ENCODE peak calls at places on chromosome 9, in six cellular contexts. One of them, this sample, is unnamed. For H3K27me3, the result is how much of the 10 kb centered on the place peaks cover.

GRCh38 chr9:354453-354852 is 139.8 kb downstream of the DOCK8 start:
- DNase-seq in IMR-90: no peak
- DNase-seq in tibial nerve: no peak
- DNase-seq in sigmoid colon: no peak
- DNase-seq in suprapubic skin: no peak
- DNase-seq in stomach: no peak
- DNase-seq in this sample: no peak

GRCh38 chr9:100267211-100267610 is 85.5 kb downstream of the TEX10 start:
- DNase-seq in IMR-90: no peak
- DNase-seq in tibial nerve: no peak
- DNase-seq in sigmoid colon: no peak
- DNase-seq in suprapubic skin: no peak
- DNase-seq in stomach: no peak
- DNase-seq in this sample: no peak

GRCh38 chr9:69324549-69325401 is at the start of gene ENTREP1:
- DNase-seq in IMR-90: no peak
- DNase-seq in tibial nerve: no peak
- DNase-seq in sigmoid colon: peak
- DNase-seq in suprapubic skin: peak
- DNase-seq in stomach: peak
- DNase-seq in this sample: peak

GRCh38 chr9:109441296-109441695 is 56.8 kb downstream of the PTPN3 start:
- DNase-seq in IMR-90: no peak
- DNase-seq in tibial nerve: no peak
- DNase-seq in sigmoid colon: no peak
- DNase-seq in suprapubic skin: no peak
- DNase-seq in stomach: no peak
- DNase-seq in this sample: no peak

GRCh38 chr9:87194471-87194870 is 247.2 kb upstream of the GAS1 start:
- DNase-seq in IMR-90: peak
- DNase-seq in tibial nerve: no peak
- DNase-seq in sigmoid colon: no peak
- DNase-seq in suprapubic skin: no peak
- DNase-seq in stomach: no peak
- DNase-seq in this sample: no peak

GRCh38 chr9:101376117-101376866 is 8.5 kb downstream of the BAAT start:
- DNase-seq in IMR-90: peak
- DNase-seq in tibial nerve: no peak
- DNase-seq in sigmoid colon: no peak
- DNase-seq in suprapubic skin: no peak
- DNase-seq in stomach: no peak
- DNase-seq in this sample: no peak

GRCh38 chr9:32551491-32552049 is 557 bp upstream of the SMIM27 start:
- DNase-seq in IMR-90: peak
- DNase-seq in tibial nerve: peak
- DNase-seq in sigmoid colon: peak
- DNase-seq in suprapubic skin: no peak
- DNase-seq in stomach: no peak
- DNase-seq in this sample: peak

GRCh38 chr9:4774209-4774608 is 18.5 kb upstream of the RCL1 start:
- DNase-seq in IMR-90: no peak
- DNase-seq in tibial nerve: peak
- DNase-seq in sigmoid colon: peak
- DNase-seq in suprapubic skin: no peak
- DNase-seq in stomach: no peak
- DNase-seq in this sample: no peak

GRCh38 chr9:85511746-85512145 is 230.0 kb downstream of the AGTPBP1 start:
- DNase-seq in IMR-90: no peak
- DNase-seq in tibial nerve: no peak
- DNase-seq in sigmoid colon: no peak
- DNase-seq in suprapubic skin: no peak
- DNase-seq in stomach: no peak
- DNase-seq in this sample: no peak

GRCh38 chr9:3788211-3788610 is 262.4 kb upstream of the RFX3 start:
- DNase-seq in IMR-90: no peak
- DNase-seq in tibial nerve: no peak
- DNase-seq in sigmoid colon: no peak
- DNase-seq in suprapubic skin: no peak
- DNase-seq in stomach: no peak
- DNase-seq in this sample: no peak

GRCh38 chr9:16247188-16247875 is 623.1 kb downstream of the BNC2 start:
- DNase-seq in IMR-90: peak
- DNase-seq in tibial nerve: no peak
- DNase-seq in sigmoid colon: no peak
- DNase-seq in suprapubic skin: no peak
- DNase-seq in stomach: no peak
- DNase-seq in this sample: no peak

GRCh38 chr9:81724242-81724889 is 35.0 kb upstream of the TLE1 start:
- DNase-seq in IMR-90: peak
- DNase-seq in tibial nerve: no peak
- DNase-seq in sigmoid colon: no peak
- DNase-seq in suprapubic skin: no peak
- DNase-seq in stomach: no peak
- DNase-seq in this sample: no peak

GRCh38 chr9:4984171-4984570 is 901 bp upstream of the JAK2 start:
- DNase-seq in IMR-90: no peak
- DNase-seq in tibial nerve: peak
- DNase-seq in sigmoid colon: no peak
- DNase-seq in suprapubic skin: no peak
- DNase-seq in stomach: no peak
- DNase-seq in this sample: no peak

GRCh38 chr9:93657331-93658111 is 81.1 kb downstream of the PHF2 start:
- DNase-seq in IMR-90: no peak
- DNase-seq in tibial nerve: no peak
- DNase-seq in sigmoid colon: peak
- DNase-seq in suprapubic skin: no peak
- DNase-seq in stomach: no peak
- DNase-seq in this sample: peak

GRCh38 chr9:131567910-131568309 is 22.6 kb downstream of the PRRT1B start:
- DNase-seq in IMR-90: no peak
- DNase-seq in tibial nerve: no peak
- DNase-seq in sigmoid colon: no peak
- DNase-seq in suprapubic skin: no peak
- DNase-seq in stomach: no peak
- DNase-seq in this sample: no peak

GRCh38 chr9:72695365-72695764 is 174.0 kb downstream of the TMC1 start:
- DNase-seq in IMR-90: no peak
- DNase-seq in tibial nerve: no peak
- DNase-seq in sigmoid colon: no peak
- DNase-seq in suprapubic skin: no peak
- DNase-seq in stomach: no peak
- DNase-seq in this sample: no peak

GRCh38 chr9:121557581-121558422 is 58.2 kb upstream of the GGTA1 start:
- DNase-seq in IMR-90: peak
- DNase-seq in tibial nerve: peak
- DNase-seq in sigmoid colon: peak
- DNase-seq in suprapubic skin: no peak
- DNase-seq in stomach: peak
- DNase-seq in this sample: no peak

GRCh38 chr9:69165581-69165980 is 8.5 kb upstream of the TJP2 start:
- DNase-seq in IMR-90: no peak
- DNase-seq in tibial nerve: no peak
- DNase-seq in sigmoid colon: no peak
- DNase-seq in suprapubic skin: no peak
- DNase-seq in stomach: no peak
- DNase-seq in this sample: no peak

GRCh38 chr9:107215381-107215780 is 67.7 kb upstream of the RAD23B start:
- DNase-seq in IMR-90: peak
- DNase-seq in tibial nerve: no peak
- DNase-seq in sigmoid colon: no peak
- DNase-seq in suprapubic skin: no peak
- DNase-seq in stomach: no peak
- DNase-seq in this sample: no peak

GRCh38 chr9:80811003-80811402 is 878.3 kb downstream of the TLE1 start:
- DNase-seq in IMR-90: peak
- DNase-seq in tibial nerve: no peak
- DNase-seq in sigmoid colon: no peak
- DNase-seq in suprapubic skin: no peak
- DNase-seq in stomach: no peak
- DNase-seq in this sample: no peak

GRCh38 chr9:77575785-77576184 is 72.3 kb downstream of the GNA14 start:
- DNase-seq in IMR-90: peak
- DNase-seq in tibial nerve: no peak
- DNase-seq in sigmoid colon: no peak
- DNase-seq in suprapubic skin: no peak
- DNase-seq in stomach: no peak
- DNase-seq in this sample: no peak

GRCh38 chr9:124222918-124223720 is 34.6 kb upstream of the NEK6 start:
- DNase-seq in IMR-90: peak
- DNase-seq in tibial nerve: peak
- DNase-seq in sigmoid colon: peak
- DNase-seq in suprapubic skin: peak
- DNase-seq in stomach: peak
- DNase-seq in this sample: peak

GRCh38 chr9:93134018-93134739 is at the start of gene NINJ1:
- DNase-seq in IMR-90: peak
- DNase-seq in tibial nerve: no peak
- DNase-seq in sigmoid colon: peak
- DNase-seq in suprapubic skin: no peak
- DNase-seq in stomach: peak
- DNase-seq in this sample: peak

GRCh38 chr9:80086822-80087345 is 515.1 kb downstream of the TLE4 start:
- DNase-seq in IMR-90: no peak
- DNase-seq in tibial nerve: no peak
- DNase-seq in sigmoid colon: no peak
- DNase-seq in suprapubic skin: no peak
- DNase-seq in stomach: no peak
- DNase-seq in this sample: no peak

GRCh38 chr9:75102177-75102790 is 14.0 kb downstream of the OSTF1 start:
- DNase-seq in IMR-90: no peak
- DNase-seq in tibial nerve: no peak
- DNase-seq in sigmoid colon: no peak
- DNase-seq in suprapubic skin: no peak
- DNase-seq in stomach: no peak
- DNase-seq in this sample: no peak

GRCh38 chr9:97895695-97896332 is 26.5 kb downstream of the TRMO start:
- DNase-seq in IMR-90: peak
- DNase-seq in tibial nerve: no peak
- DNase-seq in sigmoid colon: no peak
- DNase-seq in suprapubic skin: no peak
- DNase-seq in stomach: no peak
- DNase-seq in this sample: no peak
- TF ChIP-seq CTCF in IMR-90: peak
- TF ChIP-seq CTCF in tibial nerve: no peak
- TF ChIP-seq CTCF in sigmoid colon: no peak
- TF ChIP-seq CTCF in suprapubic skin: no peak
- TF ChIP-seq CTCF in stomach: no peak
- TF ChIP-seq CTCF in this sample: no peak

DNA sequence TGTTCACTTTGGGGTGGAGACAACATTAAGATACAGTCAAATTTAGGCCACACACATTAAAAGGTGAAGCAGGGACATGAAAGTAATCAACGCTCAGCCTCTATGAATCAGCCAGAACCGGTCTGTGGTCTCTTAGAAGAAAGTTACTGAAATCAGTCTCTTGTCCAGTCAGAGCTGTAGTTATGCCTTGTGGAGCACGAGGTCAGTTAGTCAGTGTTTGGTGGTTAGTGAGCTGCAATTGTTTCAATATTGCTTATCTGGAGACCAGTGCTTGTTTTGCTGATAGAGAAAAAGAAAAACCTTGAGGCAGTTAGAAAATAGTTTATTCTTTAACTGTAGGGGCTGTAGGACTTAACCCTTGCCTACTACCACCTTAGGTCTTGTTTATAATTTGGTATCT is 157.8 kb upstream of the RASEF start:
- DNase-seq in IMR-90: peak
- DNase-seq in tibial nerve: no peak
- DNase-seq in sigmoid colon: no peak
- DNase-seq in suprapubic skin: no peak
- DNase-seq in stomach: peak
- DNase-seq in this sample: no peak
- TF ChIP-seq POLR2A in IMR-90: no peak
- TF ChIP-seq POLR2A in tibial nerve: no peak
- TF ChIP-seq POLR2A in sigmoid colon: no peak
- TF ChIP-seq POLR2A in suprapubic skin: no peak
- TF ChIP-seq POLR2A in stomach: no peak
- TF ChIP-seq POLR2A in this sample: no peak

GRCh38 chr9:98229620-98230019 is 25.8 kb downstream of the TBC1D2 start:
- DNase-seq in IMR-90: no peak
- DNase-seq in tibial nerve: no peak
- DNase-seq in sigmoid colon: peak
- DNase-seq in suprapubic skin: no peak
- DNase-seq in stomach: no peak
- DNase-seq in this sample: no peak

GRCh38 chr9:98231770-98232478 is 23.5 kb downstream of the TBC1D2 start:
- DNase-seq in IMR-90: peak
- DNase-seq in tibial nerve: no peak
- DNase-seq in sigmoid colon: peak
- DNase-seq in suprapubic skin: no peak
- DNase-seq in stomach: no peak
- DNase-seq in this sample: no peak

GRCh38 chr9:98230789-98231188 is 24.7 kb downstream of the TBC1D2 start:
- DNase-seq in IMR-90: no peak
- DNase-seq in tibial nerve: no peak
- DNase-seq in sigmoid colon: no peak
- DNase-seq in suprapubic skin: no peak
- DNase-seq in stomach: no peak
- DNase-seq in this sample: no peak

GRCh38 chr9:98229090-98229395 is 26.4 kb downstream of the TBC1D2 start:
- DNase-seq in IMR-90: no peak
- DNase-seq in tibial nerve: no peak
- DNase-seq in sigmoid colon: no peak
- DNase-seq in suprapubic skin: no peak
- DNase-seq in stomach: no peak
- DNase-seq in this sample: no peak

GRCh38 chr9:98230354-98230753 is 25.1 kb downstream of the TBC1D2 start:
- DNase-seq in IMR-90: no peak
- DNase-seq in tibial nerve: no peak
- DNase-seq in sigmoid colon: peak
- DNase-seq in suprapubic skin: no peak
- DNase-seq in stomach: no peak
- DNase-seq in this sample: no peak
- H3K27me3 ChIP-seq in IMR-90: under half
- H3K27me3 ChIP-seq in tibial nerve: under half
- H3K27me3 ChIP-seq in sigmoid colon: under half
- H3K27me3 ChIP-seq in suprapubic skin: under half
- H3K27me3 ChIP-seq in stomach: under half
- H3K27me3 ChIP-seq in this sample: under half

DNA sequence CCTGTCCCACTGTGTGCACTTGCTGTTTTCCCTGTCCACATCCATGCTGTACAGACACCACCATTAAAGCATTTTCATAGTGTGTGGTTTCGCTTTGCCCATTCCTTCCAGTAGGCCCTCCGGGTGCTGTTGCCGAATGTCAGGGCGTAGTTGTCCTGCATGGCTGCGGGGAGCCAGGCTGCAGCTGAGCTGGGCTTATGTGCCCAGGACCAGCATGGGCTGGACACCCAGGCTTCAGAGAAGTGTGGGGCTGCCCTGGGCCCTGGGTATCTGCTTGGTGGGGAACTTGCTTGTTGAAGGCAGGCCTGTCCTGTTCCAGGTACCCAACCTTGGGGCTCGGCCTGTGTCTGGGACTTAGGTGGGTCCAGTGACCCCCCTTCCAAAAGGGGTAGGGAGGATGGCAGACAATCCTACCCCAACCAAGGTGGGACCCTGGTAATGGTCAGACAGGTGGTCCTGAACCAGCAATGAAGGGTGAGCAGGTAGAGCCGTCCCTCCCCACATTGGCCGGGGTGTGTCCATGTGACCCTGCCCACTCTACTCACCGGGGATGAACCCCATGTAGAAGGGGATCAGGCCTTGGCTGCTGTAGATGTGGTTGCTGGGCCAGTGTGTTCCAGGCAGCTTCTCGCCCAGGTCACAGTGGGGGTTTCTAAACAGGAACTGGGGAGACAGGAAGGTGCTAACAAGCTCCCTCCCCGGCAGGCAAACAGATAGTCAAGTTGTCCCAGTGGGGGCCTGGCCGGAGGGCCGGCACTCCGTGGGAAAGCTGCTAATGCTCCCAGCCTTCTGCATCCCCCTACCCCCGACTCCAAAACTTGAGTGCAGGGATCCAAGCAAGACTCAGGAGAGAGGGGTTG is 2.8 kb downstream of the TUBB4B start:
- DNase-seq in IMR-90: no peak
- DNase-seq in tibial nerve: no peak
- DNase-seq in sigmoid colon: no peak
- DNase-seq in suprapubic skin: no peak
- DNase-seq in stomach: no peak
- DNase-seq in this sample: no peak
- TF ChIP-seq CTCF in IMR-90: no peak
- TF ChIP-seq CTCF in tibial nerve: no peak
- TF ChIP-seq CTCF in sigmoid colon: no peak
- TF ChIP-seq CTCF in suprapubic skin: no peak
- TF ChIP-seq CTCF in stomach: no peak
- TF ChIP-seq CTCF in this sample: no peak

This sample was measured in Peyer's patch.